ENCODE peak calls at places on chromosomes 6 and 20, in five cellular contexts. M is endodermal cell, O is neural progenitor cell, J is mammary epithelial cell, V is endothelial cell of umbilical vein. A is an unnamed sample.

GRCh38 chr20:25282034-25282781 is 34.3 kb downstream of the PYGB start:
- DNase-seq in M (no peak), V (no peak), J (no peak), O (no peak), A (no peak)

GRCh38 chr20:61437280-61438206 is 185.5 kb downstream of the CDH4 start:
- DNase-seq in O (peak), M (peak), J (peak), V (no peak), A (no peak)

GRCh38 chr20:52087471-52087870 is 104.1 kb downstream of the ZFP64 start:
- DNase-seq in O (no peak), V (no peak), M (no peak), J (no peak), A (no peak)

GRCh38 chr20:43983904-43984361 is 69.3 kb downstream of the TOX2 start:
- DNase-seq in O (no peak), V (peak), M (no peak), J (no peak), A (no peak)

GRCh38 chr6:121222656-121223055 is 111.6 kb downstream of the TBC1D32 start:
- DNase-seq in J (peak), V (peak), M (no peak), O (no peak), A (peak)

GRCh38 chr6:9140861-9141534 is 705.7 kb upstream of the SLC35B3 start:
- DNase-seq in J (no peak), M (no peak), O (no peak), V (no peak), A (peak)

GRCh38 chr6:128710305-128710704 is 172.6 kb upstream of the LAMA2 start:
- DNase-seq in V (no peak), J (no peak), M (no peak), O (no peak), A (peak)

GRCh38 chr20:45293041-45294002 is 13.3 kb upstream of the RBPJL start:
- DNase-seq in O (peak), J (peak), M (peak), V (peak), A (peak)

GRCh38 chr6:30914854-30915590 is 984 bp downstream of the VARS2 start:
- DNase-seq in O (no peak), J (no peak), V (peak), M (no peak), A (no peak)

GRCh38 chr6:139602577-139602976 is 228.1 kb upstream of the CITED2 start:
- DNase-seq in O (peak), J (no peak), V (no peak), M (no peak), A (no peak)

GRCh38 chr6:5580736-5581568 is 319.6 kb downstream of the FARS2 start:
- DNase-seq in V (no peak), M (no peak), J (no peak), O (no peak), A (no peak)

GRCh38 chr20:37881601-37882343 is 21.2 kb upstream of the VSTM2L start:
- DNase-seq in V (no peak), O (no peak), M (no peak), J (no peak), A (no peak)

GRCh38 chr20:1629321-1629720 is 9.5 kb upstream of the SIRPB1 start:
- DNase-seq in O (no peak), J (no peak), M (no peak), V (no peak), A (no peak)

GRCh38 chr6:159880412-159880811 is 10.4 kb upstream of the MAS1 start:
- DNase-seq in V (no peak), M (no peak), J (no peak), O (no peak), A (no peak)

GRCh38 chr6:2942916-2943563 is 28.3 kb downstream of the SERPINB6 start:
- DNase-seq in M (peak), J (no peak), V (peak), O (no peak), A (no peak)

GRCh38 chr6:93418448-93419303 is 683 bp downstream of the EPHA7 start:
- DNase-seq in O (peak), J (no peak), M (peak), V (peak), A (peak)

GRCh38 chr6:18359237-18359885 is 27.8 kb upstream of the RNF144B start:
- DNase-seq in M (no peak), V (no peak), O (no peak), J (no peak), A (no peak)

GRCh38 chr20:17958326-17959256 is 10.0 kb downstream of the SNX5 start:
- DNase-seq in M (no peak), O (no peak), V (peak), J (no peak), A (peak)

GRCh38 chr6:63094947-63095346 is 116.3 kb upstream of the FKBP1C start:
- DNase-seq in J (no peak), V (no peak), M (no peak), O (no peak), A (no peak)

GRCh38 chr6:167750956-167751358 is 75.8 kb upstream of the AFDN start:
- DNase-seq in J (peak), M (peak), V (no peak), O (no peak), A (no peak)

GRCh38 chr6:84489598-84489997 is 262.2 kb upstream of the CEP162 start:
- DNase-seq in J (no peak), V (no peak), O (no peak), M (no peak), A (no peak)

GRCh38 chr6:8268156-8268555 is 165.8 kb upstream of the EEF1E1 start:
- DNase-seq in V (no peak), O (no peak), M (no peak), J (peak), A (no peak)

GRCh38 chr6:129659590-129660345 is 50.2 kb downstream of the ARHGAP18 start:
- DNase-seq in V (no peak), M (no peak), O (no peak), J (peak), A (no peak)

GRCh38 chr20:50013976-50014375 is 31.2 kb downstream of the SNAI1 start:
- DNase-seq in J (no peak), O (no peak), M (no peak), V (no peak), A (no peak)
- H3K9ac ChIP-seq in J (no peak), O (no peak), M (no peak), V (no peak), A (no peak)

GRCh38 chr6:43248107-43248506 is 4.8 kb downstream of the TTBK1 start:
- DNase-seq in V (no peak), O (no peak), M (no peak), J (no peak), A (no peak)
- H3K4me3 ChIP-seq in V (no peak), O (peak), M (no peak), J (no peak), A (no peak)

DNA sequence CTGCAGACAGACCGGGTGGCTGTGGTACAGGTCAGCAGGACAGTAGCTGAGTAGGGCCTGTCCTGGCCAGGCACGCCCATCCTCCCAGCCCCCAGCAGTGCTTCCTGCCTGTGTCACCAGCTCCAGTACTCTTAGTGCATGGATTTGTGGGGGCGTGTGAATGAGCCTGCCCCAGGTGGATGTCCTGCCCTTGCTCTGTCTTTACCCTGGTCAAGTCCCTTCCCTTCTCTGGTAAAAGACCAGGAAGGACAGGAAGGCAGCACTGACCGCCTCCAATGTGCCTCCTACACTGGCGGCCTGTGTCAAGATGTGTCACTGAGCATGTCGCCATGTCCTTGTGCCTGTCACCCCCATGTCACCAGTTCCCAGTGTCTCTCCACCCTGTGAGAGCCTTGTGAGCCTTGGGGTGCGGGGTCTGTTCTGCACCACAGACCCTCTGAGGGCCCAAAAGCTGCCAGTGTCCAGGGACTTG is 11.9 kb downstream of the TEAD3 start:
- DNase-seq in O (no peak), M (peak), J (peak), V (no peak), A (no peak)
- H3K9ac ChIP-seq in O (no peak), M (peak), J (peak), V (no peak), A (no peak)

GRCh38 chr20:53652859-53653520 is 59.4 kb upstream of the ZNF217 start:
- DNase-seq in V (no peak), J (no peak), O (no peak), M (no peak), A (no peak)

GRCh38 chr20:53655909-53656652 is 62.4 kb upstream of the ZNF217 start:
- DNase-seq in O (no peak), M (no peak), V (no peak), J (peak), A (peak)

GRCh38 chr20:53657289-53657678 is 63.6 kb upstream of the ZNF217 start:
- DNase-seq in M (no peak), O (no peak), V (no peak), J (no peak), A (no peak)

GRCh38 chr20:53656653-53657288 is 63.1 kb upstream of the ZNF217 start:
- DNase-seq in O (no peak), M (no peak), J (peak), V (no peak), A (peak)

GRCh38 chr20:53654932-53655674 is 61.5 kb upstream of the ZNF217 start:
- DNase-seq in O (no peak), M (no peak), J (no peak), V (no peak), A (no peak)
- H3K4me3 ChIP-seq in O (no peak), M (no peak), J (no peak), V (no peak), A (peak)

A was measured in adipocyte.